ENCODE peak calls at places on chromosome 4, in six cellular contexts. One of them, this sample, is unnamed.

GRCh38 chr4:187444061-187444460 is 551.5 kb upstream of the ZFP42 start:
- DNase-seq in GM12878: no peak
- DNase-seq in HL-60: no peak
- DNase-seq in A549: no peak
- DNase-seq in K562: no peak
- DNase-seq in SK-N-SH: no peak
- DNase-seq in this sample: no peak

GRCh38 chr4:140568507-140569306 is at the start of gene UCP1:
- DNase-seq in K562: no peak
- DNase-seq in GM12878: no peak
- DNase-seq in A549: peak
- DNase-seq in HL-60: no peak
- DNase-seq in SK-N-SH: peak
- DNase-seq in this sample: no peak

GRCh38 chr4:120452006-120452405 is 385.4 kb upstream of the MAD2L1 start:
- DNase-seq in HL-60: no peak
- DNase-seq in GM12878: no peak
- DNase-seq in SK-N-SH: no peak
- DNase-seq in K562: no peak
- DNase-seq in A549: no peak
- DNase-seq in this sample: no peak

GRCh38 chr4:138938371-138938699 is 77.2 kb upstream of the NOCT start:
- DNase-seq in GM12878: no peak
- DNase-seq in K562: peak
- DNase-seq in SK-N-SH: peak
- DNase-seq in A549: peak
- DNase-seq in HL-60: no peak
- DNase-seq in this sample: peak

GRCh38 chr4:24322986-24323385 is 261.4 kb downstream of the DHX15 start:
- DNase-seq in A549: no peak
- DNase-seq in SK-N-SH: no peak
- DNase-seq in HL-60: no peak
- DNase-seq in GM12878: no peak
- DNase-seq in K562: no peak
- DNase-seq in this sample: no peak

GRCh38 chr4:113433116-113433515 is 328.4 kb downstream of the CAMK2D start:
- DNase-seq in K562: no peak
- DNase-seq in HL-60: no peak
- DNase-seq in SK-N-SH: no peak
- DNase-seq in A549: no peak
- DNase-seq in GM12878: no peak
- DNase-seq in this sample: no peak

GRCh38 chr4:47002593-47002992 is 9.2 kb upstream of the GABRA4 start:
- DNase-seq in A549: no peak
- DNase-seq in HL-60: no peak
- DNase-seq in K562: no peak
- DNase-seq in SK-N-SH: no peak
- DNase-seq in GM12878: no peak
- DNase-seq in this sample: peak

GRCh38 chr4:92232566-92232965 is 71.2 kb upstream of the GRID2 start:
- DNase-seq in HL-60: no peak
- DNase-seq in A549: no peak
- DNase-seq in SK-N-SH: no peak
- DNase-seq in GM12878: no peak
- DNase-seq in K562: no peak
- DNase-seq in this sample: no peak

GRCh38 chr4:90994883-90995484 is 867.8 kb downstream of the CCSER1 start:
- DNase-seq in K562: no peak
- DNase-seq in A549: no peak
- DNase-seq in SK-N-SH: no peak
- DNase-seq in GM12878: no peak
- DNase-seq in HL-60: no peak
- DNase-seq in this sample: no peak

GRCh38 chr4:1053080-1053661 is 41.7 kb downstream of the FGFRL1 start:
- DNase-seq in SK-N-SH: peak
- DNase-seq in A549: no peak
- DNase-seq in K562: no peak
- DNase-seq in HL-60: no peak
- DNase-seq in GM12878: no peak
- DNase-seq in this sample: no peak

GRCh38 chr4:25552580-25553271 is 102.9 kb upstream of the SLC34A2 start:
- DNase-seq in GM12878: no peak
- DNase-seq in SK-N-SH: no peak
- DNase-seq in A549: peak
- DNase-seq in K562: no peak
- DNase-seq in HL-60: no peak
- DNase-seq in this sample: no peak

GRCh38 chr4:73723029-73723428 is 17.3 kb upstream of the CXCL8 start:
- DNase-seq in GM12878: no peak
- DNase-seq in A549: no peak
- DNase-seq in K562: no peak
- DNase-seq in SK-N-SH: no peak
- DNase-seq in HL-60: no peak
- DNase-seq in this sample: no peak

GRCh38 chr4:70992354-70992753 is 1.1 kb upstream of the DCK start:
- DNase-seq in SK-N-SH: no peak
- DNase-seq in HL-60: no peak
- DNase-seq in GM12878: no peak
- DNase-seq in A549: no peak
- DNase-seq in K562: peak
- DNase-seq in this sample: no peak

GRCh38 chr4:140037353-140038030 is 116.5 kb downstream of the MAML3 start:
- DNase-seq in HL-60: no peak
- DNase-seq in GM12878: no peak
- DNase-seq in SK-N-SH: no peak
- DNase-seq in A549: peak
- DNase-seq in K562: no peak
- DNase-seq in this sample: peak

GRCh38 chr4:126630171-126630570 is 1002.6 kb upstream of the INTU start:
- DNase-seq in K562: no peak
- DNase-seq in HL-60: no peak
- DNase-seq in GM12878: no peak
- DNase-seq in A549: no peak
- DNase-seq in SK-N-SH: no peak
- DNase-seq in this sample: no peak

GRCh38 chr4:15436515-15436914 is 8.7 kb downstream of the C1QTNF7 start:
- DNase-seq in SK-N-SH: peak
- DNase-seq in GM12878: no peak
- DNase-seq in HL-60: no peak
- DNase-seq in K562: no peak
- DNase-seq in A549: no peak
- DNase-seq in this sample: no peak

GRCh38 chr4:73901031-73901430 is 31.8 kb downstream of the CXCL1 start:
- DNase-seq in GM12878: no peak
- DNase-seq in SK-N-SH: no peak
- DNase-seq in HL-60: no peak
- DNase-seq in K562: peak
- DNase-seq in A549: no peak
- DNase-seq in this sample: no peak

GRCh38 chr4:87060957-87061356 is 126.1 kb downstream of the AFF1 start:
- DNase-seq in A549: no peak
- DNase-seq in HL-60: no peak
- DNase-seq in K562: no peak
- DNase-seq in GM12878: no peak
- DNase-seq in SK-N-SH: no peak
- DNase-seq in this sample: peak

GRCh38 chr4:149311076-149311475 is 504.6 kb downstream of the IQCM start:
- DNase-seq in SK-N-SH: no peak
- DNase-seq in GM12878: no peak
- DNase-seq in A549: no peak
- DNase-seq in HL-60: no peak
- DNase-seq in K562: no peak
- DNase-seq in this sample: no peak

GRCh38 chr4:46389301-46389761 is 597 bp downstream of the GABRA2 start:
- DNase-seq in SK-N-SH: peak
- DNase-seq in GM12878: no peak
- DNase-seq in A549: no peak
- DNase-seq in K562: no peak
- DNase-seq in HL-60: no peak
- DNase-seq in this sample: no peak

GRCh38 chr4:105620640-105621323 is 68.4 kb downstream of the ARHGEF38 start:
- DNase-seq in K562: peak
- DNase-seq in HL-60: no peak
- DNase-seq in GM12878: no peak
- DNase-seq in SK-N-SH: no peak
- DNase-seq in A549: peak
- DNase-seq in this sample: no peak

GRCh38 chr4:40180356-40180755 is 16.5 kb upstream of the RHOH start:
- DNase-seq in K562: no peak
- DNase-seq in SK-N-SH: peak
- DNase-seq in A549: no peak
- DNase-seq in GM12878: no peak
- DNase-seq in HL-60: peak
- DNase-seq in this sample: no peak

GRCh38 chr4:168550071-168550766 is 53.4 kb downstream of the PALLD start:
- DNase-seq in HL-60: no peak
- DNase-seq in SK-N-SH: no peak
- DNase-seq in GM12878: no peak
- DNase-seq in K562: no peak
- DNase-seq in A549: no peak
- DNase-seq in this sample: no peak

GRCh38 chr4:166169111-166169510 is 296.1 kb downstream of the TLL1 start:
- DNase-seq in K562: no peak
- DNase-seq in A549: no peak
- DNase-seq in HL-60: no peak
- DNase-seq in GM12878: no peak
- DNase-seq in SK-N-SH: no peak
- DNase-seq in this sample: no peak

DNA sequence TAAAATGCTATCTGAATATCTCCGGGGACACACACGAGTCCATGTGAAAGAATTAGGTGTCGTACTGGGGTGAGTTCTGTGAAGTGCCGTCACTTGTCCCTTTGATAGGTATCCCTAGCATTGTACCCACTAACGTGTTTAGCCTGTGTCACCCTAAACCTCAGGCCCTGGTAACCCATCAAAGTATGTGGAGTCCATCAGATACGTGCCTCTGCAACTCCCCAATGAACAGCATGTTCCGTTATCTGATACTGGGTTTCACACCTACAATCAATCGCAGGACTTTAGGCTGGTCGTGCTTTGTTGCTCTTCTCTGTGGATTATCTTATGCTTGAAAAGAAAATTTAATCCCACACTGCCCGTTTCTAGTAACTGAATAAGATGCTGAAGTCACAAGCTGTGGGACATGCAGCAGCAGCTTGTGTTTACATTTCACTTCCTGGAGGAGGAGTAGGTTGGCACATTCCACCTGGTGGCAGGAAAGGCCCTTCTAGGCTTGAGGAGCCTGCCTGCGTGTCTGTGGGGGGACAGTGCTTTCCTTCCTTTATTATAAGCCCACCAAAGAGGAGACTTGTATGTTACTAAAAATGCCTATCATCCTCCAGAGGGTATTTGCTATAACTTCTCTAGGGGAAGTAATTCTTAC is 127.1 kb downstream of the FNIP2 start:
- DNase-seq in HL-60: no peak
- DNase-seq in K562: no peak
- DNase-seq in SK-N-SH: no peak
- DNase-seq in GM12878: no peak
- DNase-seq in A549: no peak
- DNase-seq in this sample: no peak
- TF ChIP-seq CTCF in HL-60: no peak
- TF ChIP-seq CTCF in K562: no peak
- TF ChIP-seq CTCF in SK-N-SH: no peak
- TF ChIP-seq CTCF in GM12878: no peak
- TF ChIP-seq CTCF in A549: no peak
- TF ChIP-seq CTCF in this sample: no peak

GRCh38 chr4:88757776-88758175 is 60.1 kb upstream of the NAP1L5 start:
- DNase-seq in HL-60: no peak
- DNase-seq in GM12878: no peak
- DNase-seq in A549: no peak
- DNase-seq in K562: peak
- DNase-seq in SK-N-SH: no peak
- DNase-seq in this sample: no peak

GRCh38 chr4:88757067-88757466 is 59.4 kb upstream of the NAP1L5 start:
- DNase-seq in K562: no peak
- DNase-seq in GM12878: no peak
- DNase-seq in A549: no peak
- DNase-seq in HL-60: no peak
- DNase-seq in SK-N-SH: no peak
- DNase-seq in this sample: no peak

GRCh38 chr4:88758264-88758663 is 60.6 kb upstream of the NAP1L5 start:
- DNase-seq in SK-N-SH: no peak
- DNase-seq in K562: peak
- DNase-seq in HL-60: no peak
- DNase-seq in A549: no peak
- DNase-seq in GM12878: no peak
- DNase-seq in this sample: no peak

GRCh38 chr4:88761342-88761741 is 63.7 kb upstream of the NAP1L5 start:
- DNase-seq in GM12878: no peak
- DNase-seq in A549: no peak
- DNase-seq in HL-60: no peak
- DNase-seq in SK-N-SH: no peak
- DNase-seq in K562: no peak
- DNase-seq in this sample: no peak

GRCh38 chr4:88759039-88759631 is 61.5 kb upstream of the NAP1L5 start:
- DNase-seq in GM12878: no peak
- DNase-seq in K562: peak
- DNase-seq in A549: no peak
- DNase-seq in SK-N-SH: peak
- DNase-seq in HL-60: no peak
- DNase-seq in this sample: no peak
- H3K4me3 ChIP-seq in GM12878: no peak
- H3K4me3 ChIP-seq in K562: no peak
- H3K4me3 ChIP-seq in A549: no peak
- H3K4me3 ChIP-seq in SK-N-SH: no peak
- H3K4me3 ChIP-seq in HL-60: no peak
- H3K4me3 ChIP-seq in this sample: no peak

GRCh38 chr4:176187610-176188009 is 7.8 kb downstream of the SPATA4 start:
- DNase-seq in HL-60: no peak
- DNase-seq in K562: no peak
- DNase-seq in GM12878: no peak
- DNase-seq in A549: no peak
- DNase-seq in SK-N-SH: no peak
- DNase-seq in this sample: no peak

GRCh38 chr4:176186721-176187395 is 8.5 kb downstream of the SPATA4 start:
- DNase-seq in HL-60: no peak
- DNase-seq in A549: no peak
- DNase-seq in SK-N-SH: no peak
- DNase-seq in GM12878: no peak
- DNase-seq in K562: no peak
- DNase-seq in this sample: no peak

GRCh38 chr4:176185068-176185467 is 10.3 kb downstream of the SPATA4 start:
- DNase-seq in SK-N-SH: no peak
- DNase-seq in HL-60: no peak
- DNase-seq in A549: no peak
- DNase-seq in GM12878: no peak
- DNase-seq in K562: no peak
- DNase-seq in this sample: no peak

GRCh38 chr4:176188654-176189053 is 6.7 kb downstream of the SPATA4 start:
- DNase-seq in K562: no peak
- DNase-seq in GM12878: no peak
- DNase-seq in A549: no peak
- DNase-seq in SK-N-SH: no peak
- DNase-seq in HL-60: no peak
- DNase-seq in this sample: no peak

GRCh38 chr4:176186067-176186466 is 9.3 kb downstream of the SPATA4 start:
- DNase-seq in HL-60: no peak
- DNase-seq in SK-N-SH: no peak
- DNase-seq in GM12878: no peak
- DNase-seq in A549: no peak
- DNase-seq in K562: no peak
- DNase-seq in this sample: no peak
- TF ChIP-seq REST in HL-60: no peak
- TF ChIP-seq REST in SK-N-SH: no peak
- TF ChIP-seq REST in GM12878: no peak
- TF ChIP-seq REST in A549: no peak
- TF ChIP-seq REST in K562: no peak
- TF ChIP-seq REST in this sample: no peak

GRCh38 chr4:2755821-2756690 is at the start of gene TNIP2:
- DNase-seq in K562: peak
- DNase-seq in GM12878: no peak
- DNase-seq in SK-N-SH: peak
- DNase-seq in A549: peak
- DNase-seq in HL-60: peak
- DNase-seq in this sample: no peak
- TF ChIP-seq CTCF in K562: peak
- TF ChIP-seq CTCF in GM12878: peak
- TF ChIP-seq CTCF in SK-N-SH: peak
- TF ChIP-seq CTCF in A549: no peak
- TF ChIP-seq CTCF in HL-60: no peak
- TF ChIP-seq CTCF in this sample: no peak